ENCODE peak calls at places on chromosomes 1 and 21, in eight cellular contexts. A is PC-3, M is K562, H is transverse colon, P is Panc1, W is NT2/D1, L is breast epithelium, Y is uterus. O is an unnamed sample. For H3K4me1 and H3K9me3, the result is how much of the 10 kb centered on the place peaks cover.

GRCh38 chr21:28124541-28124940 is 868.1 kb downstream of the LTN1 start:
- DNase-seq in Y (no peak), W (no peak), A (no peak), M (no peak), P (no peak), L (no peak), H (no peak), O (no peak)

GRCh38 chr21:33651965-33652680 is 9.8 kb downstream of the ITSN1 start:
- DNase-seq in P (no peak), M (no peak), L (no peak), W (no peak), H (no peak), A (no peak), Y (no peak), O (no peak)

GRCh38 chr1:215001419-215002021 is 81.0 kb upstream of the KCNK2 start:
- DNase-seq in L (no peak), H (no peak), Y (no peak), A (no peak), W (no peak), M (no peak), P (no peak), O (no peak)

GRCh38 chr1:110309768-110310167 is 29.4 kb upstream of the RBM15 start:
- DNase-seq in Y (no peak), A (peak), H (no peak), P (no peak), M (no peak), W (no peak), L (no peak), O (no peak)

GRCh38 chr1:228897901-228898300 is 162.6 kb downstream of the RHOU start:
- DNase-seq in W (no peak), Y (no peak), L (no peak), M (no peak), A (no peak), H (no peak), P (no peak), O (no peak)

GRCh38 chr1:9699361-9699760 is 47.8 kb downstream of the PIK3CD start:
- DNase-seq in P (no peak), W (no peak), M (no peak), Y (no peak), L (no peak), H (no peak), A (peak), O (no peak)

GRCh38 chr21:15730484-15731242 is 881 bp downstream of the USP25 start:
- DNase-seq in M (no peak), P (no peak), H (no peak), A (peak), L (no peak), W (no peak), Y (no peak), O (peak)

GRCh38 chr1:37667023-37667769 is 25.1 kb upstream of the CDCA8 start:
- DNase-seq in A (no peak), L (no peak), H (no peak), Y (peak), M (no peak), P (no peak), W (no peak), O (no peak)

GRCh38 chr1:50724626-50725286 is 235.3 kb downstream of the FAF1 start:
- DNase-seq in A (no peak), H (no peak), M (no peak), Y (no peak), L (no peak), P (no peak), W (no peak), O (no peak)

GRCh38 chr21:33406493-33406892 is 3.3 kb downstream of the IFNGR2 start:
- DNase-seq in W (no peak), A (no peak), H (no peak), Y (no peak), M (no peak), P (no peak), L (no peak), O (no peak)

GRCh38 chr1:172135923-172136610 is 284.4 kb upstream of the C1orf105 start:
- DNase-seq in Y (no peak), L (no peak), H (no peak), A (peak), W (no peak), M (no peak), P (peak), O (no peak)

GRCh38 chr1:18190598-18190997 is 83.0 kb downstream of the IGSF21 start:
- DNase-seq in A (no peak), P (no peak), H (no peak), M (no peak), L (no peak), Y (no peak), W (no peak), O (no peak)

GRCh38 chr1:153546796-153547559 is 1.4 kb upstream of the S100A4 start:
- DNase-seq in A (no peak), P (no peak), L (no peak), W (no peak), Y (peak), H (peak), M (no peak), O (no peak)

GRCh38 chr1:160474392-160475242 is 48.4 kb downstream of the SLAMF6 start:
- DNase-seq in L (no peak), M (no peak), A (no peak), H (no peak), W (no peak), Y (no peak), P (no peak), O (no peak)

GRCh38 chr1:95168638-95169411 is 51.7 kb downstream of the TLCD4 start:
- DNase-seq in W (no peak), A (no peak), Y (no peak), M (peak), P (no peak), H (no peak), L (no peak), O (no peak)

GRCh38 chr1:172383541-172383940 is 36.9 kb upstream of the C1orf105 start:
- DNase-seq in A (no peak), L (no peak), W (no peak), M (no peak), P (no peak), Y (no peak), H (no peak), O (no peak)

GRCh38 chr1:40820911-40821693 is 37.5 kb downstream of the KCNQ4 start:
- DNase-seq in A (no peak), W (no peak), H (no peak), L (no peak), P (no peak), M (peak), Y (no peak), O (no peak)

GRCh38 chr1:31655756-31656155 is 11.1 kb upstream of the PEF1 start:
- DNase-seq in A (no peak), W (no peak), H (no peak), L (no peak), P (no peak), M (no peak), Y (no peak), O (no peak)

GRCh38 chr1:11730429-11730861 is 5.5 kb upstream of the AGTRAP start:
- DNase-seq in P (no peak), A (peak), L (no peak), Y (peak), M (no peak), H (peak), W (no peak), O (peak)

GRCh38 chr21:44671911-44672310 is 5.2 kb upstream of the KRTAP12-2 start:
- DNase-seq in P (no peak), A (no peak), H (no peak), L (no peak), M (no peak), W (no peak), Y (no peak), O (no peak)

GRCh38 chr1:228555074-228555989 is 68.2 kb downstream of the RNF187 start:
- DNase-seq in H (no peak), M (no peak), Y (no peak), P (no peak), A (no peak), W (no peak), L (no peak), O (no peak)

GRCh38 chr1:37755290-37755689 is 9.6 kb downstream of the EPHA10 start:
- DNase-seq in L (no peak), M (no peak), H (no peak), P (no peak), Y (no peak), W (no peak), A (peak), O (no peak)

GRCh38 chr1:39646232-39647081 is 7.0 kb upstream of the HEYL start:
- DNase-seq in W (peak), L (no peak), P (no peak), M (peak), A (no peak), Y (peak), H (peak), O (peak)

GRCh38 chr1:152479792-152480595 is 30.6 kb upstream of the LCE5A start:
- DNase-seq in M (peak), Y (no peak), W (peak), A (peak), H (peak), L (no peak), P (no peak), O (no peak)

GRCh38 chr1:56457767-56458375 is 121.5 kb downstream of the PLPP3 start:
- DNase-seq in A (no peak), P (no peak), M (no peak), W (no peak), L (no peak), H (no peak), Y (no peak), O (no peak)

GRCh38 chr1:203673550-203674411 is 47.1 kb downstream of the ATP2B4 start:
- DNase-seq in A (peak), L (no peak), Y (peak), P (peak), W (no peak), M (peak), H (peak), O (peak)

GRCh38 chr21:46294647-46295176 is 8.6 kb downstream of the YBEY start:
- DNase-seq in A (no peak), H (no peak), L (no peak), W (no peak), P (no peak), Y (no peak), M (peak), O (peak)

GRCh38 chr1:26785611-26786436 is 1.9 kb upstream of the PIGV start:
- DNase-seq in W (no peak), A (no peak), M (no peak), H (peak), L (no peak), Y (no peak), P (no peak), O (peak)

GRCh38 chr1:26783646-26784022 is 4.1 kb upstream of the PIGV start:
- DNase-seq in Y (no peak), W (no peak), P (no peak), M (no peak), L (no peak), H (no peak), A (no peak), O (no peak)

GRCh38 chr1:26786437-26787380 is 1.0 kb upstream of the PIGV start:
- DNase-seq in H (peak), Y (peak), M (peak), L (no peak), P (no peak), A (peak), W (no peak), O (peak)

GRCh38 chr1:26784023-26784871 is 3.5 kb upstream of the PIGV start:
- DNase-seq in L (no peak), H (peak), M (peak), W (peak), Y (peak), P (no peak), A (peak), O (peak)

DNA sequence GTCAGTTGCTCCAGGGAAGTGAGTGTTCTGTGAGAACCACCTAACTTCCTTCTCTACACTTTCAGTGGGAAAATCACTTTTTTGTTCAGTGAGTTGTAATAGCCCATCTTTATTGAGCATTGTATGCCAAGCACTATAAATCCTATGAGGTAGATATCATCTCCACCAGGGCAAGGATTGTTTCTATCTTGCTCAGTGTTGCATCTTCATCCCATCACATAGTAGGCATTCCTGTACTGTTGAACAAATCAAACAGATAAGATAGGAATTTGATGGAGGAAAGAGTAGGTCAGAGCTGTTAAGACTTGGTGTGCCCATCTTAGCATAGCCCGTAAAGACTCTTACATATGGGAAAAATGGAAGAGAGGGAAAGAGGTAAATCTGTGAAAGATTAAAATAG is 2.9 kb upstream of the PIGV start:
- DNase-seq in L (no peak), P (no peak), W (no peak), H (no peak), A (no peak), M (no peak), Y (no peak), O (no peak)
- H3K4me1 ChIP-seq in L (under half), P (half or more), W (under half), H (half or more), A (under half), M (half or more), Y (under half), O (under half)

GRCh38 chr21:38223893-38224540 is 32.8 kb upstream of the KCNJ15 start:
- DNase-seq in H (no peak), P (no peak), A (peak), L (no peak), Y (no peak), M (no peak), W (peak), O (no peak)

GRCh38 chr21:38229260-38229877 is 27.4 kb upstream of the KCNJ15 start:
- DNase-seq in H (no peak), P (no peak), W (no peak), Y (no peak), L (no peak), A (peak), M (no peak), O (no peak)

GRCh38 chr21:38227401-38227800 is 29.4 kb upstream of the KCNJ15 start:
- DNase-seq in H (no peak), L (no peak), W (no peak), A (no peak), M (no peak), P (no peak), Y (no peak), O (no peak)

DNA sequence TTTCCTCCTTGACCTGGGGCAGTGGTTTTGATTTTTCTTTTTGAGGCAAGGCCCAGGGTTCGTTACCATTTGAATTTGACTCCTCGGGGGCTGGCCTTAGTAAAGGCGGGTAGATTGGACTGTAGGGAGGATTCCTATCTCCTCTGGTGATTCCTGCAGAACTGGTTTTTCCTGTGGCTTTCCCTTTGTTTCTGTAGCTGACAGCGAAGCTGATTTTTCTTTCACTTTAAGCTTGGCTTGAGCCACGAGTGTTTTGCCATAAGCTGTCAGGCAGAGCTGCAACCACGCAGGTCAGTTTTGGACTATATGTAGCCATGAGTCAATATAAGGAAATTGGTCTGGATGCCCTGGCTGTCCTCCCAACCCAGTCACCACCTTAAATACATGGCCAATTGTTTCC is 28.7 kb upstream of the KCNJ15 start:
- DNase-seq in W (no peak), H (no peak), M (no peak), L (no peak), P (no peak), Y (no peak), A (peak), O (no peak)
- H3K9me3 ChIP-seq in W (half or more), H (under half), M (under half), L (half or more), P (under half), Y (under half), A (half or more), O (half or more)

GRCh38 chr1:13664451-13664850 is 35.5 kb upstream of the PRDM2 start:
- DNase-seq in Y (no peak), L (no peak), A (peak), M (no peak), H (no peak), P (no peak), W (no peak), O (no peak)

GRCh38 chr1:13661539-13661938 is 38.4 kb upstream of the PRDM2 start:
- DNase-seq in Y (peak), W (no peak), M (no peak), P (no peak), L (no peak), H (no peak), A (peak), O (no peak)

GRCh38 chr1:13666317-13666716 is 33.7 kb upstream of the PRDM2 start:
- DNase-seq in A (no peak), M (no peak), W (no peak), Y (no peak), H (no peak), P (no peak), L (no peak), O (no peak)

GRCh38 chr1:13662498-13662897 is 37.5 kb upstream of the PRDM2 start:
- DNase-seq in W (no peak), P (no peak), A (peak), Y (peak), H (peak), L (no peak), M (no peak), O (no peak)

GRCh38 chr1:13663969-13664368 is 36.0 kb upstream of the PRDM2 start:
- DNase-seq in H (no peak), L (no peak), M (no peak), P (no peak), A (no peak), Y (no peak), W (no peak), O (no peak)
- H3K4me1 ChIP-seq in H (under half), L (under half), M (under half), P (under half), A (under half), Y (under half), W (under half), O (under half)

GRCh38 chr1:29363536-29363935 is 127.2 kb downstream of the PTPRU start:
- DNase-seq in W (no peak), A (no peak), P (no peak), Y (no peak), H (no peak), M (no peak), L (no peak), O (no peak)
- H3K9me3 ChIP-seq in W (under half), A (under half), P (under half), Y (under half), H (under half), M (under half), L (under half), O (under half)

GRCh38 chr1:183983371-183984105 is 54.0 kb downstream of the COLGALT2 start:
- DNase-seq in H (no peak), W (no peak), M (no peak), L (no peak), A (no peak), Y (no peak), P (no peak), O (peak)
- H3K4me1 ChIP-seq in H (under half), W (under half), M (under half), L (under half), A (under half), Y (under half), P (under half), O (under half)

GRCh38 chr21:36858320-36858957 is 108.0 kb downstream of the HLCS start:
- DNase-seq in H (no peak), Y (no peak), L (no peak), P (peak), A (peak), W (no peak), M (no peak), O (no peak)
- H3K9me3 ChIP-seq in H (under half), Y (under half), L (under half), P (under half), A (under half), W (under half), M (under half), O (under half)

DNA sequence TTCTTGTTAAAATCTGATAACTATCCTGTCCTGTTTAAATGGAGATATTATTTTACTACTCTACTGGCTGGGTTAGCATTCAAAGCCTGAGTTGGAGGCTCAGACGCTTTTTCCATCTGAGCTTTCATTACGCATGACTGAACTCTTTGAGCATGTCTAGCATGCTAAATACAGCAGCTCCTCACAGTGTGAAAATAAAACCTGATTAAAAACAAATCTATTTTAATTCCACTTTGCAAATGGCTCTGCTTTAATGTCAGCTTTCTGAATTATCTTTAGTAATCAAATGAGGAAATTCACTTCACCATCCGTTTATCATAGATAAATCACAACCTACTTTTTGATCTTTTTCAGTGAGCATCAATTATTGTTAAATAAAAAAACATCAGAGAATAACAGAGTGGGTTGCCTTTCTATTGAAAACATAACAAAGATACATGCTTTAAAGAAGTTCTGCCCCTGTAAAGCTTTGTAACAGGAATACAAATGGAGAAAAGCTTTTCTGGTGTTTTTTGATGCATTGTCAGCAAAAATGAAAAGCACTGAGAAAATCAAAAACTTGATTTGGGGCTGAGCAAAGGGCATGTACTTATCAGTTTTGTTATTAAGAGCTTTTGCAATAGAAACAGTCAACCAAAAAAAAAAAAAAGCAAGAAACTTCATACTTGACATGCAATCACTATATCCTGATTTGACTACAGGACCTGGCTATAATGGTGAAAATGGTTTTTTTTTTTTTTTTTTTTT is 3.5 kb upstream of the SPEN start:
- DNase-seq in A (no peak), L (no peak), W (no peak), Y (no peak), M (no peak), P (no peak), H (no peak), O (no peak)
- H3K4me1 ChIP-seq in A (under half), L (under half), W (under half), Y (under half), M (under half), P (under half), H (under half), O (under half)

GRCh38 chr1:248756636-248757035 is 1.1 kb upstream of the LYPD8 start:
- DNase-seq in L (no peak), M (no peak), P (no peak), Y (no peak), H (no peak), A (no peak), W (no peak), O (no peak)

GRCh38 chr1:248756151-248756550 is 592 bp upstream of the LYPD8 start:
- DNase-seq in W (no peak), A (no peak), M (no peak), Y (no peak), H (no peak), L (no peak), P (no peak), O (no peak)

GRCh38 chr1:248759644-248760043 is 4.1 kb upstream of the LYPD8 start:
- DNase-seq in H (no peak), W (no peak), A (no peak), L (no peak), M (no peak), Y (no peak), P (no peak), O (no peak)

GRCh38 chr1:248757784-248758195 is 2.2 kb upstream of the LYPD8 start:
- DNase-seq in M (no peak), A (no peak), Y (no peak), P (no peak), L (no peak), H (peak), W (no peak), O (no peak)

GRCh38 chr1:248758352-248758751 is 2.8 kb upstream of the LYPD8 start:
- DNase-seq in P (no peak), A (no peak), Y (no peak), H (no peak), M (peak), W (no peak), L (no peak), O (no peak)
- H3K9me3 ChIP-seq in P (under half), A (under half), Y (under half), H (under half), M (under half), W (under half), L (under half), O (under half)

GRCh38 chr1:3460653-3461237 is 6.3 kb downstream of the ARHGEF16 start:
- DNase-seq in M (no peak), P (no peak), A (peak), L (no peak), W (no peak), Y (no peak), H (peak), O (no peak)
- H3K4me1 ChIP-seq in M (under half), P (under half), A (under half), L (under half), W (under half), Y (under half), H (half or more), O (under half)

GRCh38 chr1:2800664-2801045 is 838 bp downstream of the TTC34 start:
- DNase-seq in W (no peak), A (no peak), H (no peak), L (no peak), M (no peak), P (no peak), Y (no peak), O (peak)

GRCh38 chr1:2796890-2797740 is 4.4 kb downstream of the TTC34 start:
- DNase-seq in Y (no peak), W (no peak), H (no peak), A (no peak), L (no peak), M (no peak), P (no peak), O (no peak)

GRCh38 chr1:2797741-2798016 is 3.8 kb downstream of the TTC34 start:
- DNase-seq in W (no peak), A (no peak), P (no peak), M (no peak), H (no peak), L (no peak), Y (no peak), O (no peak)

GRCh38 chr1:2799811-2800663 is 1.5 kb downstream of the TTC34 start:
- DNase-seq in W (no peak), P (no peak), H (no peak), M (no peak), L (no peak), A (no peak), Y (no peak), O (no peak)

GRCh38 chr1:2795926-2796325 is 5.6 kb downstream of the TTC34 start:
- DNase-seq in A (no peak), P (no peak), M (no peak), W (no peak), H (no peak), L (no peak), Y (no peak), O (no peak)
- H3K9me3 ChIP-seq in A (under half), P (under half), M (under half), W (under half), H (under half), L (under half), Y (under half), O (under half)

O was measured in heart right ventricle.